ENCODE peak calls at places on chromosomes 1 and 21, in five cellular contexts. U, W, Y, I and D are unnamed samples.

GRCh38 chr1:236982380-236982779 is 21.9 kb downstream of the MT1HL1 start:
- DNase-seq in U (no peak), Y (no peak), W (no peak), I (no peak), D (no peak)

GRCh38 chr1:245585252-245585959 is 430.6 kb downstream of the KIF26B start:
- DNase-seq in I (no peak), U (no peak), W (no peak), Y (no peak), D (no peak)

GRCh38 chr1:9705337-9706098 is 54.0 kb downstream of the PIK3CD start:
- DNase-seq in W (no peak), U (no peak), I (no peak), Y (no peak), D (no peak)

GRCh38 chr1:50415235-50416149 is 7.8 kb downstream of the DMRTA2 start:
- DNase-seq in U (no peak), W (no peak), Y (no peak), I (no peak), D (no peak)

GRCh38 chr1:94912263-94912986 is 14.5 kb downstream of the CNN3 start:
- DNase-seq in Y (no peak), W (no peak), I (no peak), U (no peak), D (no peak)

GRCh38 chr1:17632106-17632505 is 92.6 kb downstream of the ARHGEF10L start:
- DNase-seq in W (no peak), Y (no peak), I (no peak), U (no peak), D (no peak)

GRCh38 chr1:198909973-198910372 is 271.1 kb downstream of the PTPRC start:
- DNase-seq in W (no peak), U (no peak), I (no peak), Y (no peak), D (no peak)

GRCh38 chr21:46012154-46012553 is 30.6 kb downstream of the COL6A1 start:
- DNase-seq in Y (no peak), W (no peak), I (no peak), U (no peak), D (no peak)

GRCh38 chr1:174953657-174954435 is 45.9 kb upstream of the CACYBP start:
- DNase-seq in W (no peak), I (no peak), U (no peak), Y (peak; percentile 62), D (no peak)

GRCh38 chr1:7469255-7469938 is 301.7 kb upstream of the VAMP3 start:
- DNase-seq in Y (no peak), U (no peak), W (no peak), I (no peak), D (no peak)

GRCh38 chr1:108828074-108828961 is 28.6 kb downstream of the AKNAD1 start:
- DNase-seq in I (peak; percentile 60), U (peak; percentile 90), Y (peak; percentile 67), W (peak; percentile 15), D (peak; percentile 73)

GRCh38 chr1:53946252-53947171 is at the start of gene LRRC42:
- DNase-seq in Y (no peak), W (no peak), U (peak; percentile 91), I (peak; percentile 34), D (no peak)

GRCh38 chr1:27951396-27951795 is 8.4 kb upstream of the XKR8 start:
- DNase-seq in Y (no peak), I (no peak), U (no peak), W (no peak), D (no peak)

GRCh38 chr1:41900611-41901444 is 17.9 kb downstream of the HIVEP3 start:
- DNase-seq in W (no peak), U (no peak), Y (no peak), I (peak; percentile 34), D (no peak)

DNA sequence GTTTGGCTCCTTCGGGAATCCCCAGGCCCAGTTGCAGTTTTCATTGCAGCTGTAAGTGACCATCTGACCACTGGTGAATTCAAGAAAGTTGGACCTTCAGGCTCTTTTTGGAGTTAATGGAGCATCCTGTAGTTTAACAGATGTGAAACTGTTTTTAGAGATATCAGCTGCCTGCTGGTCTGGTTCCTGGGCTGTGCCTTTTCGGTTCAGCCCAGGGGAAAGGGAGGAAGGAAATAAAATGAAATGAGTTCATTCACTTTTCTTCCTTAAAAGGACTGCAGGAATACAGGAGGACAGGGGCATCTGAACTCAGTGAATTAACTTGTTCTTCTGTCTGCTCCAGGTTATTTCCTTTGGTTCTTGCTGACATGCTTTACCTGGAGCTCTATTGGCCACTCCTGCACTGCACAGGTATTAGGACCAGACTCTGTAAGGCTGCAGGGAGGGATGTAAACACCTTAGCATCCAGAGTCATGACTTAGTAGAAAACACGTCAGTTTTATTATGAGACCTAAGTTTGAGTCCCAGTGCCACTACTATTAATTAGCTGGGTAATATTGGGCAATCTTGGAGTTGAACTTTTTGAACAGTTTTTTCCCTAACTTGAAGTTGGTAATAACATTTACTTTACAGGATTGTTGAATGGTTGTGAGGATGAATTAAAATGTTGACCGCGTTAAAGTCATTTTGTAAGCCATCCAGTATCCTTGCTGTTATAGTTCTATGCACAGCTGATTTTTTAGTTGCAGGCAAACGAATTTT is 83.6 kb downstream of the LRRC8D start:
- DNase-seq in Y (no peak), W (no peak), I (no peak), U (peak; percentile 68), D (no peak)
- TF ChIP-seq YY1 in Y (no peak), W (no peak), I (no peak), U (no peak), D (no peak)

DNA sequence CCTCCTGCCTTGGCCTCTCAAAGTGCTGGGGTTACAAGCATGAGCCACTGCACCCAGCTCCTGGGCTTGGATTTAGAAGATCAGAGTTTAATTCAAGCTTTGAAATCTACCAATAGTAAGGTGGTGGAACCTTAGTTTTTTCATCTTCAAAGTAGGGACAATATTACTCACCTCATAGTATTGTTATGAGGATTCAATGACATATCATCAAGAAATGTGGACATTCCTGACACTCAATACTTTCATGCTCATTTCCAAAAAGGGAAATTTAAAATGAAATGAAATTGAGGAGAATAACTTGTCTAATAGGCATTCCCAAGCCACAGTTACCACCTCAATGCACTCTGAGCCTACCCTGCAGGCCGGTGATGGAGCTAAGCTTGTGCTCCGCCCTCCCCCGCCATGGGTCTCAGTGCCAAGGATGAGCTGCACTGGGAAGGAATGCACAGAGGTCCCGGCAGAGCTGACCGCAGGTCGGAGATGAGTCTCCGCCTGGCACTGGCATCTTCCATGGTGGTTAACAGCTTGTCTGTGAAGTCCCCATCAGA is 56.5 kb upstream of the BCAR3 start:
- DNase-seq in I (no peak), Y (no peak), U (no peak), W (no peak), D (peak; percentile 77)
- TF ChIP-seq SP1 in I (no peak), Y (no peak), U (no peak), W (no peak), D (peak; percentile 95)

DNA sequence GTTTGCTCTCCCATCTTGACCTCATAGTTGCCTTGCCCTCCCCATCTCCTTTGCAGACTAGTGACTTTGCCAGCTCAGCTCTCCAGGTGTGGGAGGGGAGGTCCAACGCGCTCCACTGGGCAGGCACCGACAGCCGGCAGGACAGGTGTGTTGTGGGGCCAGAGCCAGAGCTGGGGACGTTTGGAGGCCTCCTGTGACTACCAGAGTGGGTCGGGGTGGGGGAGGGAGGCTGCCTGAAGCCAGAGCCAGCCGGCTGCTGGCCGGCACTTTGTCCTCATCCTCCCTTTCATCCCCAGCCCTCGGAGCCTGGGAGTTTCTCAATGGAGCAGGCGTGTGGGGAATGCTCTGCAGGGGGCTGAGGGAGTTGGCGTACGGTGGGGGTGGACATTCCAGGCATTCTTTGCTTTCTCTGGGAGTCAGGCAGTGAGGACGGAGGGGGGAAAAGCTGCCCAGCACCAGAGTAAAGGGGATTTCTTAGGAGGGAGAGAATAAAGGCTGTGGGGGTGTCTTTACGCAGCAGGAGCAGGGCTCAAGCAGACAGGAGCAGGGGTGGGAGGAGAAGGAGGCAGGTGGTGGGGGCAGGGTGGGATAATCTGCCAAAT is 20.2 kb downstream of the NUAK2 start:
- DNase-seq in I (peak; percentile 99), U (no peak), W (no peak), Y (peak; percentile 94), D (no peak)
- TF ChIP-seq YY1 in I (peak; percentile 83), U (no peak), W (no peak), Y (no peak), D (no peak)

DNA sequence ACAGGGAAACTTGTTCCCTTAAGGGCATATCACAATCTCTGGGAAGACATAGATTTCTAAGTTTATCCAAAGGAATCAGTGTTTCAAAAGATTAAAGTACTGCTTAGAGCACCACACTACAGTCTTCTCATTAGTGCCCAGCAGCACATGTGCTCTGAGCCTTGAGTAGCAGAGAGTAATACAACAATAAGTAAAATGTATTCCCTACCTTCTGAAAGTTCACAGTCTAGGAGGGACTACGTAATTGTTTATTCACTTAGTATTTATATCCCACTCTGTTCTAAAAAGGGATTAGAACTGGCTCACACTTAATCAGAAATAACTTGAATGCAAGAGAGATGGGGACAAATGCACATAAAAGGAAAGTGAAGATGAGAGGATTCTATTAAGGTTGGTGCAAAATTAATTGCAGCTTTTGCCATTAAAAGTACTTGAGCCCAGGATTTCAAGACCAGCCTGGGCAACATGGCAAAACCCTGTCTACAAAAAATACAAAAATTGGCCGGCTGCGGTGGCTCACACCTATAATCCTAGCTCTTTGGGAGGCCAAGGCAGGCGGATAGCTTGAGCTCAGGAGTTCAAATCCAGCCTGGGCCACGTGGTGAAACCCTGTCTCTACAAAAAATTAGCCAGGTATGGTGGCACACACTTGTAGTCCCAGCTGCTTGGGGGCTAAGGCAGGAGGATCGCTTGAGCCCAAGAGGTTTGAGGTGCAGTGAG is 9.0 kb downstream of the SYNC start:
- DNase-seq in Y (no peak), I (no peak), W (no peak), U (no peak), D (no peak)
- TF ChIP-seq SP1 in Y (no peak), I (no peak), W (no peak), U (no peak), D (no peak)

DNA sequence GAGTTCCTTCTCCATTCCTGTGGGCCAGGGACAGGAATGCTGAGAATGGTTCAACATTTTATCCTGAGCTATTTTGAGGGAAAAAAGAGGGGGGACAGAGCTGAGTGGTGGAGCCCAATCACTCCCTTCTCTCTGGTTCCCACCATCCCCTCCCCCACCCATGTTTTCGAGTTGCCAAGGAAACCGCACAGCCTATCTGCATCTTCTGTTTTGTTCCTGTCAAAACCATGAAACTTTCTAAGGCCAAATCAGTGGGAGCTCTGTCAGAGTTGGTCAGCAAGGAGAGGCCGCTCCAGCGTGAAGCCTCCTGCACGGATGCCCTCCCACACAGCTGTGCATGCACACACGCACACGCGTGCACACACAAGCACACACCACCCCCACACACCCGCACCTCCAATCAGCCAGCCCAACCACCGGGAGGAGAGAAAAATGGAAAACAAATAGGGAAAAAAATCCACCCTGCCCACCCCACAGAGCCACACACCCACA is 54.5 kb upstream of the ATP2B4 start:
- DNase-seq in W (no peak), I (no peak), U (peak; percentile 18), Y (no peak), D (no peak)
- TF ChIP-seq YY1 in W (no peak), I (no peak), U (no peak), Y (no peak), D (no peak)

DNA sequence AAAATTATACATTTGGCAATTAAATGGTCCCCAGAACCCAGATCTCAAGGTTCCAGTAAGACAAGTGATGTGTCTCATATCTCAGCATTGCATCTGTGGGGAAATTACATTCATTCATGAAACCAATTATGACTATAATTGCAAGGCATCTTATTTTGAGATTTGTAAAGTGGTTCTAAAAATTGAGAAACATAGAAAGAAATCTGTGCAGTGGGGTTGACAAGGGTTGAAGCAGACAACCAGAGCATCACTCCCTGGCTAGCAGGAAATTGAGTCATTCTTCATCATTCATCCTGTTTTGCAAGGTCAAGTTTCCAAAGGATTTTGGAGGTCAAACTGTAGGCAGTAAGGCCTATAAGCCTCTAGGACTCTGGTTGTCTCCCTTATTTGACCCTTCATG is 25.1 kb upstream of the MROH9 start:
- DNase-seq in I (no peak), Y (no peak), U (no peak), W (no peak), D (no peak)
- TF ChIP-seq SP1 in I (no peak), Y (no peak), U (no peak), W (no peak), D (no peak)